ENCODE peak calls at places on chromosomes 12 and 14, in five cellular contexts. P, N, X, K and T are unnamed samples.

GRCh38 chr12:7959278-7960063 is 23.5 kb upstream of the SLC2A3 start:
- DNase-seq in P (no peak), N (no peak), X (no peak), K (peak; percentile 70), T (no peak)

GRCh38 chr12:94956936-94957464 is 46.5 kb downstream of the NDUFA12 start:
- DNase-seq in P (no peak), N (no peak), X (no peak), K (no peak), T (no peak)

GRCh38 chr14:46325777-46326176 is 325.8 kb downstream of the RPL10L start:
- DNase-seq in P (no peak), N (no peak), X (no peak), K (no peak), T (no peak)

GRCh38 chr14:39179042-39179441 is 4.0 kb downstream of the PNN start:
- DNase-seq in P (no peak), N (no peak), X (no peak), K (no peak), T (no peak)

GRCh38 chr12:62912644-62913043 is 22.3 kb downstream of the PPM1H start:
- DNase-seq in P (no peak), N (no peak), X (no peak), K (no peak), T (no peak)

GRCh38 chr14:65286443-65286842 is 126.1 kb upstream of the FUT8 start:
- DNase-seq in P (no peak), N (no peak), X (no peak), K (no peak), T (no peak)

GRCh38 chr14:104950021-104950420 is 25.3 kb downstream of the PLD4 start:
- DNase-seq in P (peak; percentile 53), N (no peak), X (no peak), K (no peak), T (no peak)

GRCh38 chr12:45655186-45655585 is 74.3 kb upstream of the ARID2 start:
- DNase-seq in P (no peak), N (peak; percentile 29), X (no peak), K (no peak), T (no peak)

GRCh38 chr14:72544615-72545387 is 349.1 kb downstream of the DPF3 start:
- DNase-seq in P (no peak), N (no peak), X (no peak), K (peak; percentile 67), T (no peak)

GRCh38 chr14:54603362-54603761 is 36.4 kb downstream of the SAMD4A start:
- DNase-seq in P (no peak), N (no peak), X (no peak), K (no peak), T (no peak)

GRCh38 chr12:3041558-3042164 is 35.5 kb upstream of the TSPAN9 start:
- DNase-seq in P (no peak), N (peak; percentile 72), X (peak; percentile 51), K (peak; percentile 76), T (peak; percentile 63)

GRCh38 chr14:66634876-66635275 is 126.9 kb downstream of the GPHN start:
- DNase-seq in P (no peak), N (no peak), X (no peak), K (no peak), T (no peak)

GRCh38 chr14:101717663-101718490 is 43.6 kb upstream of the PPP2R5C start:
- DNase-seq in P (no peak), N (no peak), X (no peak), K (no peak), T (no peak)

GRCh38 chr12:22409071-22409951 is 74.8 kb upstream of the ST8SIA1 start:
- DNase-seq in P (peak; percentile 21), N (no peak), X (no peak), K (no peak), T (no peak)

GRCh38 chr14:102902086-102902485 is 20.4 kb upstream of the AMN start:
- DNase-seq in P (no peak), N (no peak), X (no peak), K (no peak), T (no peak)

GRCh38 chr12:47955059-47955458 is 8.3 kb upstream of the TMEM106C start:
- DNase-seq in P (no peak), N (no peak), X (no peak), K (no peak), T (no peak)

GRCh38 chr12:3158851-3159465 is 81.8 kb downstream of the TSPAN9 start:
- DNase-seq in P (no peak), N (peak; percentile 77), X (no peak), K (no peak), T (no peak)

GRCh38 chr14:101878222-101879211 is 85.9 kb upstream of the DYNC1H1 start:
- DNase-seq in P (no peak), N (no peak), X (no peak), K (no peak), T (no peak)

GRCh38 chr14:68248481-68249255 is 429.1 kb downstream of the RAD51B start:
- DNase-seq in P (peak; percentile 54), N (no peak), X (peak; percentile 49), K (no peak), T (no peak)

GRCh38 chr12:110124184-110124995 is at the start of gene IFT81:
- DNase-seq in P (peak; percentile 98), N (peak; percentile 87), X (peak; percentile 96), K (peak; percentile 94), T (peak; percentile 96)

GRCh38 chr12:49877066-49877465 is 26.6 kb downstream of the FAIM2 start:
- DNase-seq in P (peak; percentile 31), N (no peak), X (no peak), K (no peak), T (no peak)

GRCh38 chr12:11810962-11811361 is 161.5 kb downstream of the ETV6 start:
- DNase-seq in P (no peak), N (no peak), X (no peak), K (no peak), T (no peak)

GRCh38 chr14:58805605-58806358 is 168.0 kb downstream of the DACT1 start:
- DNase-seq in P (no peak), N (peak; percentile 69), X (no peak), K (no peak), T (no peak)

GRCh38 chr12:39613525-39613924 is 6.1 kb downstream of the ABCD2 start:
- DNase-seq in P (no peak), N (no peak), X (no peak), K (no peak), T (no peak)

GRCh38 chr14:72998252-72998903 is 28.5 kb downstream of the ZFYVE1 start:
- DNase-seq in P (no peak), N (no peak), X (no peak), K (no peak), T (no peak)

GRCh38 chr12:37666069-37666781 is 650.3 kb upstream of the ALG10B start:
- DNase-seq in P (peak; percentile 21), N (no peak), X (no peak), K (no peak), T (no peak)

GRCh38 chr12:18683603-18684002 is 54.2 kb downstream of the PLCZ1 start:
- DNase-seq in P (no peak), N (peak; percentile 51), X (no peak), K (no peak), T (no peak)

GRCh38 chr12:18681818-18682217 is 56.0 kb downstream of the PLCZ1 start:
- DNase-seq in P (no peak), N (no peak), X (no peak), K (no peak), T (no peak)

GRCh38 chr12:18689781-18690180 is 48.0 kb downstream of the PLCZ1 start:
- DNase-seq in P (no peak), N (no peak), X (no peak), K (no peak), T (no peak)

GRCh38 chr12:18684430-18684829 is 53.4 kb downstream of the PLCZ1 start:
- DNase-seq in P (no peak), N (no peak), X (no peak), K (no peak), T (no peak)
- TF ChIP-seq CTCF in P (no peak), N (no peak), X (no peak), K (no peak), T (no peak)

DNA sequence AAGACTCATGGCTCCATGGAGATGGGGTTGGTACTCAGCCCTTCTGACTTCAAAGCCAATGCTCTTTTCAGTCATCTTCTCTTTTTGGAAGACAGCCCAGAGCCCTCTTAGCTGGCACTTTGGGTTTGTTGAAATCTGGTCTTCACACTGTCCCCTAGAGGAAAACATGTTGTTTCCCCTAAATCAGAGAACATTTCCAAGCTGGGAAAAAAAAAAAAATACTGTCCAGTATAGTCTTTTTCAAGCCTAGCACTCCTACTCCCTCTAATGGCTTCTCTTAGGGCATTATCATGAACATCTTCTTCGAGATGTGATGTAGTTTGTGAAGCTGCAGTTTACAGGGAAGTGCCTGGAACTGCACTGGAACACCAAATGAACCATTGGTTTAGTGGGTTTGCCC is 3.0 kb upstream of the ZC3H14 start:
- DNase-seq in P (no peak), N (peak; percentile 38), X (no peak), K (no peak), T (no peak)
- TF ChIP-seq CTCF in P (no peak), N (peak; percentile 53), X (peak; percentile 38), K (no peak), T (no peak)

GRCh38 chr14:20662968-20663731 is 21.2 kb upstream of the RNASE4 start:
- DNase-seq in P (peak; percentile 84), N (peak; percentile 88), X (peak; percentile 56), K (peak; percentile 94), T (no peak)
- TF ChIP-seq CTCF in P (peak; percentile 53), N (peak; percentile 70), X (peak; percentile 31), K (no peak), T (peak; percentile 40)

GRCh38 chr12:1533602-1534304 is 60.6 kb downstream of the FBXL14 start:
- DNase-seq in P (no peak), N (peak; percentile 71), X (no peak), K (no peak), T (no peak)

GRCh38 chr12:1532796-1533195 is 61.6 kb downstream of the FBXL14 start:
- DNase-seq in P (no peak), N (no peak), X (no peak), K (no peak), T (no peak)

GRCh38 chr12:1532367-1532752 is 62.0 kb downstream of the FBXL14 start:
- DNase-seq in P (no peak), N (no peak), X (no peak), K (no peak), T (no peak)

GRCh38 chr12:1531654-1532366 is 62.6 kb downstream of the FBXL14 start:
- DNase-seq in P (no peak), N (no peak), X (no peak), K (no peak), T (no peak)

GRCh38 chr12:1533205-1533601 is 61.2 kb downstream of the FBXL14 start:
- DNase-seq in P (no peak), N (no peak), X (no peak), K (no peak), T (no peak)
- TF ChIP-seq CTCF in P (no peak), N (peak; percentile 31), X (no peak), K (no peak), T (peak; percentile 19)

GRCh38 chr14:77457522-77458248 is at the start of the genes AHSA1 and VIPAS39:
- DNase-seq in P (peak; percentile 90), N (peak; percentile 100), X (peak; percentile 93), K (peak; percentile 94), T (peak; percentile 77)
- TF ChIP-seq CTCF in P (peak; percentile 8), N (peak; percentile 2), X (no peak), K (no peak), T (no peak)